ENCODE peak calls at places on chromosomes 6 and 20, in nine cellular contexts. E is tibial artery; I is CD4-positive, alpha-beta memory T cell; A is memory B cell; F is GM12865; G is left lung; P is omental fat pad; K is B cell; Z is GM04504. H is an unnamed sample.

GRCh38 chr20:33874129-33874528 is 63.0 kb downstream of the CHMP4B start:
- DNase-seq in E (no peak), I (no peak), A (no peak), F (peak; percentile 73), G (no peak), P (no peak), K (no peak), Z (no peak), H (no peak)

GRCh38 chr6:63509652-63510352 is 62.5 kb upstream of the LOC128125822 start:
- DNase-seq in E (no peak), I (no peak), A (no peak), F (peak; percentile 22), G (no peak), P (no peak), K (no peak), Z (no peak), H (no peak)

GRCh38 chr6:142845624-142846458 is 99.1 kb downstream of the HIVEP2 start:
- DNase-seq in E (peak; percentile 81), I (peak; percentile 77), A (no peak), F (peak; percentile 86), G (peak; percentile 90), P (peak; percentile 55), K (peak; percentile 68), Z (peak; percentile 58), H (no peak)

GRCh38 chr6:164720-165119 is 127.6 kb upstream of the DUSP22 start:
- DNase-seq in E (no peak), I (no peak), A (no peak), F (no peak), G (peak; percentile 44), P (no peak), K (no peak), Z (no peak), H (no peak)

GRCh38 chr6:118542184-118542952 is 5.7 kb upstream of the PLN start:
- DNase-seq in E (no peak), I (no peak), A (no peak), F (no peak), G (no peak), P (no peak), K (no peak), Z (peak; percentile 21), H (no peak)

GRCh38 chr6:91781946-91782345 is 1195.1 kb upstream of the MAP3K7 start:
- DNase-seq in E (no peak), I (no peak), A (no peak), F (no peak), G (no peak), P (no peak), K (no peak), Z (no peak), H (no peak)

GRCh38 chr6:33880104-33880678 is 76.4 kb upstream of the MLN start:
- DNase-seq in E (no peak), I (no peak), A (no peak), F (no peak), G (peak; percentile 23), P (no peak), K (no peak), Z (no peak), H (no peak)

GRCh38 chr20:62902926-62903615 is 23.2 kb downstream of the DIDO1 start:
- DNase-seq in E (no peak), I (no peak), A (no peak), F (no peak), G (no peak), P (no peak), K (no peak), Z (no peak), H (no peak)

GRCh38 chr20:20373046-20373706 is 5.3 kb downstream of the INSM1 start:
- DNase-seq in E (no peak), I (no peak), A (no peak), F (no peak), G (no peak), P (no peak), K (no peak), Z (peak; percentile 48), H (no peak)

GRCh38 chr6:40251609-40252008 is 317.3 kb upstream of the MOCS1 start:
- DNase-seq in E (no peak), I (no peak), A (no peak), F (peak; percentile 8), G (no peak), P (no peak), K (no peak), Z (no peak), H (no peak)

GRCh38 chr6:119493980-119494379 is 144.4 kb upstream of the MAN1A1 start:
- DNase-seq in E (no peak), I (no peak), A (no peak), F (no peak), G (no peak), P (no peak), K (no peak), Z (no peak), H (no peak)

H was measured in GM12892.